ENCODE peak calls at places on chromosomes 3 and 15, in seven cellular contexts. D is GM10248; J is brain pericyte; R is NCI-H2171; U is activated CD8-positive, alpha-beta memory T cell treated with anti-CD3 and anti-CD28 coated beads, Interleukin-2, amount 50 U/mL, for 4 hours; O is glutamatergic neuron; B is endothelial cell of umbilical vein. G is an unnamed sample.

GRCh38 chr3:54822206-54822605 is 105.7 kb downstream of the LRTM1 start:
- DNase-seq in D (no peak), J (no peak), R (no peak), U (no peak), O (no peak), B (no peak), G (no peak)

GRCh38 chr15:51303462-51303861 is 34.9 kb downstream of the CYP19A1 start:
- DNase-seq in D (peak), J (no peak), R (no peak), U (no peak), O (no peak), B (no peak), G (no peak)

GRCh38 chr15:96338772-96339661 is 8.5 kb downstream of the NR2F2 start:
- DNase-seq in D (no peak), J (no peak), R (no peak), U (no peak), O (no peak), B (peak), G (no peak)

GRCh38 chr3:86988235-86988634 is 2.7 kb downstream of the VGLL3 start:
- DNase-seq in D (no peak), J (no peak), R (no peak), U (no peak), O (no peak), B (peak), G (no peak)

GRCh38 chr3:160622263-160623045 is 54.5 kb upstream of the ARL14 start:
- DNase-seq in D (no peak), J (no peak), R (no peak), U (no peak), O (no peak), B (no peak), G (no peak)

GRCh38 chr15:101115887-101116680 is 135.8 kb downstream of the CHSY1 start:
- DNase-seq in D (peak), J (peak), R (no peak), U (no peak), O (no peak), B (no peak), G (no peak)

GRCh38 chr15:70328137-70329115 is 230.7 kb upstream of the TLE3 start:
- DNase-seq in D (peak), J (peak), R (no peak), U (no peak), O (no peak), B (no peak), G (no peak)

GRCh38 chr3:37935756-37936666 is 54.6 kb upstream of the VILL start:
- DNase-seq in D (no peak), J (no peak), R (no peak), U (no peak), O (no peak), B (peak), G (no peak)

GRCh38 chr15:88258021-88258641 is 1.6 kb upstream of the NTRK3 start:
- DNase-seq in D (no peak), J (no peak), R (no peak), U (no peak), O (peak), B (no peak), G (no peak)

GRCh38 chr3:158382479-158382878 is 188.5 kb upstream of the MLF1 start:
- DNase-seq in D (no peak), J (no peak), R (no peak), U (no peak), O (no peak), B (no peak), G (no peak)

GRCh38 chr15:72838311-72838731 is 54.8 kb upstream of the ADPGK start:
- DNase-seq in D (no peak), J (no peak), R (no peak), U (no peak), O (no peak), B (no peak), G (no peak)

GRCh38 chr3:159548675-159549335 is 439.8 kb upstream of the IL12A start:
- DNase-seq in D (no peak), J (no peak), R (no peak), U (no peak), O (no peak), B (no peak), G (no peak)

G was measured in NCI-H1694.